ENCODE peak calls at places on chromosomes 6 and 20, in six cellular contexts. One of them, this sample, is unnamed.

GRCh38 chr6:11912420-11912819 is 99.7 kb upstream of the HIVEP1 start:
- DNase-seq in progenitor cell of endocrine pancreas: no peak
- DNase-seq in AG08395: no peak
- DNase-seq in HL-60: peak
- DNase-seq in ureter: no peak
- DNase-seq in EL: peak
- DNase-seq in this sample: no peak

GRCh38 chr6:80003841-80004198 is 629 bp upstream of the TTK start:
- DNase-seq in progenitor cell of endocrine pancreas: no peak
- DNase-seq in AG08395: no peak
- DNase-seq in HL-60: peak
- DNase-seq in ureter: no peak
- DNase-seq in EL: no peak
- DNase-seq in this sample: peak

GRCh38 chr20:8693709-8694108 is 375.2 kb upstream of the PLCB4 start:
- DNase-seq in progenitor cell of endocrine pancreas: no peak
- DNase-seq in AG08395: peak
- DNase-seq in HL-60: no peak
- DNase-seq in ureter: no peak
- DNase-seq in EL: peak
- DNase-seq in this sample: no peak

GRCh38 chr6:32102255-32102654 is 6.9 kb downstream of the TNXB start:
- DNase-seq in progenitor cell of endocrine pancreas: no peak
- DNase-seq in AG08395: no peak
- DNase-seq in HL-60: no peak
- DNase-seq in ureter: no peak
- DNase-seq in EL: no peak
- DNase-seq in this sample: no peak

GRCh38 chr6:33590531-33591198 is 10.6 kb upstream of the BAK1 start:
- DNase-seq in progenitor cell of endocrine pancreas: no peak
- DNase-seq in AG08395: no peak
- DNase-seq in HL-60: no peak
- DNase-seq in ureter: no peak
- DNase-seq in EL: peak
- DNase-seq in this sample: no peak

GRCh38 chr20:50096237-50096636 is 16.7 kb downstream of the UBE2V1 start:
- DNase-seq in progenitor cell of endocrine pancreas: no peak
- DNase-seq in AG08395: no peak
- DNase-seq in HL-60: no peak
- DNase-seq in ureter: no peak
- DNase-seq in EL: no peak
- DNase-seq in this sample: no peak

GRCh38 chr20:25269833-25270170 is 21.9 kb downstream of the PYGB start:
- DNase-seq in progenitor cell of endocrine pancreas: no peak
- DNase-seq in AG08395: no peak
- DNase-seq in HL-60: no peak
- DNase-seq in ureter: no peak
- DNase-seq in EL: no peak
- DNase-seq in this sample: no peak

GRCh38 chr6:137415127-137415833 is 78.9 kb downstream of the OLIG3 start:
- DNase-seq in progenitor cell of endocrine pancreas: peak
- DNase-seq in AG08395: peak
- DNase-seq in HL-60: peak
- DNase-seq in ureter: peak
- DNase-seq in EL: peak
- DNase-seq in this sample: peak

GRCh38 chr6:136468711-136469110 is 81.5 kb downstream of the MAP7 start:
- DNase-seq in progenitor cell of endocrine pancreas: no peak
- DNase-seq in AG08395: no peak
- DNase-seq in HL-60: no peak
- DNase-seq in ureter: no peak
- DNase-seq in EL: no peak
- DNase-seq in this sample: no peak

GRCh38 chr6:123925360-123925759 is 121.7 kb downstream of the NKAIN2 start:
- DNase-seq in progenitor cell of endocrine pancreas: no peak
- DNase-seq in AG08395: no peak
- DNase-seq in HL-60: no peak
- DNase-seq in ureter: no peak
- DNase-seq in EL: no peak
- DNase-seq in this sample: no peak

GRCh38 chr6:90087103-90087833 is 193.0 kb downstream of the GJA10 start:
- DNase-seq in progenitor cell of endocrine pancreas: no peak
- DNase-seq in AG08395: no peak
- DNase-seq in HL-60: no peak
- DNase-seq in ureter: no peak
- DNase-seq in EL: peak
- DNase-seq in this sample: no peak

This sample was measured in activated CD4-positive, alpha-beta memory T cell treated with anti-CD3 and anti-CD28 coated beads, Interleukin-2, amount 10 ng/mL, durations not matched to agents 7 days and 5 days.